ENCODE peak calls at places on chromosome 5, in five cellular contexts. D, I, Z, T and S are unnamed samples.

GRCh38 chr5:39093351-39093749 is 19.2 kb upstream of the RICTOR start:
- DNase-seq in D (no peak), I (no peak), Z (no peak), T (peak; percentile 64), S (no peak)

GRCh38 chr5:172486912-172487311 is 32.6 kb upstream of the SH3PXD2B start:
- DNase-seq in D (no peak), I (no peak), Z (no peak), T (no peak), S (no peak)

GRCh38 chr5:100950975-100951374 is 47.9 kb upstream of the ST8SIA4 start:
- DNase-seq in D (no peak), I (no peak), Z (no peak), T (no peak), S (no peak)

GRCh38 chr5:96984506-96985192 is 48.8 kb downstream of the LNPEP start:
- DNase-seq in D (no peak), I (no peak), Z (no peak), T (peak; percentile 74), S (no peak)

GRCh38 chr5:127026166-127026565 is 4.2 kb downstream of the MARCHF3 start:
- DNase-seq in D (no peak), I (no peak), Z (no peak), T (no peak), S (no peak)

GRCh38 chr5:119417891-119418781 is 34.2 kb upstream of the HSD17B4 start:
- DNase-seq in D (no peak), I (no peak), Z (peak; percentile 59), T (peak; percentile 76), S (peak; percentile 66)

GRCh38 chr5:152171888-152172287 is 233.2 kb downstream of the NMUR2 start:
- DNase-seq in D (no peak), I (no peak), Z (no peak), T (no peak), S (no peak)

GRCh38 chr5:38641003-38641402 is 84.6 kb upstream of the LIFR start:
- DNase-seq in D (no peak), I (no peak), Z (no peak), T (no peak), S (peak; percentile 91)

GRCh38 chr5:75059887-75060286 is 7.5 kb upstream of the GCNT4 start:
- DNase-seq in D (no peak), I (no peak), Z (no peak), T (no peak), S (no peak)

GRCh38 chr5:112434650-112435049 is 15.6 kb upstream of the EPB41L4A start:
- DNase-seq in D (no peak), I (no peak), Z (no peak), T (no peak), S (no peak)

GRCh38 chr5:57243286-57244137 is 69.7 kb downstream of the GPBP1 start:
- DNase-seq in D (no peak), I (no peak), Z (no peak), T (no peak), S (peak; percentile 33)

GRCh38 chr5:63697811-63698210 is 264.4 kb downstream of the HTR1A start:
- DNase-seq in D (no peak), I (no peak), Z (no peak), T (no peak), S (no peak)

GRCh38 chr5:38871211-38871610 is 25.4 kb downstream of the OSMR start:
- DNase-seq in D (no peak), I (no peak), Z (peak; percentile 45), T (peak; percentile 43), S (no peak)

GRCh38 chr5:14720236-14720923 is 55.9 kb downstream of the OTULIN start:
- DNase-seq in D (no peak), I (no peak), Z (peak; percentile 37), T (peak; percentile 76), S (peak; percentile 68)

GRCh38 chr5:29252390-29252789 is 1941.1 kb upstream of the CDH6 start:
- DNase-seq in D (no peak), I (peak; percentile 41), Z (peak; percentile 37), T (no peak), S (no peak)

GRCh38 chr5:107570805-107571531 is 99.8 kb downstream of the EFNA5 start:
- DNase-seq in D (no peak), I (no peak), Z (peak; percentile 75), T (no peak), S (no peak)

GRCh38 chr5:45604092-45604491 is 92.1 kb downstream of the HCN1 start:
- DNase-seq in D (no peak), I (no peak), Z (no peak), T (no peak), S (no peak)

GRCh38 chr5:37495210-37495609 is 116.1 kb downstream of the WDR70 start:
- DNase-seq in D (no peak), I (no peak), Z (peak; percentile 14), T (peak; percentile 39), S (no peak)

GRCh38 chr5:33649801-33650482 is 209.2 kb downstream of the TARS1 start:
- DNase-seq in D (peak; percentile 35), I (no peak), Z (no peak), T (peak; percentile 84), S (no peak)

GRCh38 chr5:1514027-1514818 is 9.5 kb downstream of the LPCAT1 start:
- DNase-seq in D (no peak), I (peak; percentile 40), Z (no peak), T (no peak), S (peak; percentile 87)

GRCh38 chr5:33313150-33313549 is 127.6 kb upstream of the TARS1 start:
- DNase-seq in D (no peak), I (no peak), Z (peak; percentile 12), T (peak; percentile 90), S (no peak)

GRCh38 chr5:40791715-40792139 is 6.4 kb downstream of the PRKAA1 start:
- DNase-seq in D (no peak), I (no peak), Z (no peak), T (peak; percentile 7), S (peak; percentile 11)

GRCh38 chr5:72163349-72163983 is 56.2 kb downstream of the MAP1B start:
- DNase-seq in D (no peak), I (no peak), Z (no peak), T (no peak), S (no peak)

GRCh38 chr5:72170101-72170500 is 62.8 kb downstream of the MAP1B start:
- DNase-seq in D (no peak), I (no peak), Z (no peak), T (no peak), S (no peak)

GRCh38 chr5:72167790-72168189 is 60.5 kb downstream of the MAP1B start:
- DNase-seq in D (no peak), I (no peak), Z (no peak), T (no peak), S (no peak)

GRCh38 chr5:72166070-72166979 is 59.0 kb downstream of the MAP1B start:
- DNase-seq in D (no peak), I (peak; percentile 49), Z (peak; percentile 84), T (peak; percentile 51), S (no peak)

DNA sequence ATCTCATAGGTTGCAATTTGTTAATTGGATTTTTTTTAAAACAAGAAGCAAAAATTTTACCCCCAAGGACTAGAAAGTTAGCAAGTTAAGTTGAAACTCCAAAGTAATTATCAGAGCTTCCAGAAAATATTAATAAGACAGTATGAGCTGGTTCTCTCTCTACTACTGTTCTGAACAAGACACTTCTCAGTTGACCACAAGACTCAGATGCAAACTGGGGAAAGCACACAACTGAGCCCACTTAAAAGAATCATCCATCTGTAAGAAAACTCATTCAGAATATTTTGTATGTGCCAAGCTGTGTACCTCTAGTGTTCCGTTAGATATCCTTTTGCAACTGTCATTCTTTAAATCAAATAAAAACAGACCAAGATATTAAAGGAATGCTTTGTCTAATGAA is 60.0 kb downstream of the MAP1B start:
- DNase-seq in D (no peak), I (no peak), Z (no peak), T (no peak), S (no peak)
- H3K27ac ChIP-seq in D (no peak overlapping the region), I (no peak overlapping the region), Z (no peak overlapping the region), T (no peak overlapping the region), S (no peak overlapping the region)

DNA sequence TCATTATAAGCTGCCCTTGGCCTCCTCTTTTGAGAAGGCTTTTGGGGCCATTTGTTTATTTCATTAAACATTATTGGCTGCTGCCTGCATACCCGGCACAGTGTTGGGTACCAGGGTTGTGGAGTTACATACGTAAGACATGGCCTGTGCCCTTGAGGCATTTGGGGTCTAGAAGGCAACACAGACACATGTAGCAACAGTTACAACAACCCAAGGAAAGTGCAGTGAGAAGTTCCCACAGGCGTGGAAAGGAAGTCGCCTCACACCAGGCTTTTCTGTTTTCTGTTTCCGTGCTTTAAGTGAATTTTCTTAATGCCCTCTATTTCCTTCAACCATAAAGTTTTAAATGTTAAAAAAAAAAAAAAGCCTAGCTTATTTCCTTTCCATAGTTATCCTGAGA is 47.4 kb downstream of the GALNT10 start:
- DNase-seq in D (no peak), I (no peak), Z (no peak), T (no peak), S (no peak)
- H3K79me1 ChIP-seq in D (no peaks in the 10 kb centered on the region), I (no peaks in the 10 kb centered on the region), Z (peaks cover 4% of the 10 kb centered on the region), T (peaks cover 34% of the 10 kb centered on the region), S (peaks cover 14% of the 10 kb centered on the region)

GRCh38 chr5:132176987-132177386 is 50.7 kb downstream of the P4HA2 start:
- DNase-seq in D (no peak), I (no peak), Z (no peak), T (peak; percentile 20), S (no peak)
- H3K27ac ChIP-seq in D (no peak overlapping the region), I (no peak overlapping the region), Z (no peak overlapping the region), T (no peak overlapping the region), S (no peak overlapping the region)

GRCh38 chr5:177524941-177525655 is 8.3 kb upstream of the DDX41 start:
- DNase-seq in D (no peak), I (no peak), Z (peak; percentile 33), T (no peak), S (no peak)
- H3K79me1 ChIP-seq in D (peaks cover 2% of the 10 kb centered on the region), I (no peaks in the 10 kb centered on the region), Z (no peaks in the 10 kb centered on the region), T (peaks cover 33% of the 10 kb centered on the region), S (no peaks in the 10 kb centered on the region)

GRCh38 chr5:73625905-73626811 is at the start of gene ARHGEF28:
- DNase-seq in D (peak; percentile 56), I (peak; percentile 66), Z (peak; percentile 38), T (peak; percentile 28), S (no peak)

GRCh38 chr5:73624888-73625287 is 1.1 kb upstream of the ARHGEF28 start:
- DNase-seq in D (no peak), I (peak; percentile 55), Z (no peak), T (no peak), S (no peak)

GRCh38 chr5:73623929-73624404 is 2.0 kb upstream of the ARHGEF28 start:
- DNase-seq in D (no peak), I (no peak), Z (no peak), T (no peak), S (no peak)

GRCh38 chr5:73626814-73627313 is 868 bp downstream of the ARHGEF28 start:
- DNase-seq in D (no peak), I (no peak), Z (no peak), T (no peak), S (no peak)

DNA sequence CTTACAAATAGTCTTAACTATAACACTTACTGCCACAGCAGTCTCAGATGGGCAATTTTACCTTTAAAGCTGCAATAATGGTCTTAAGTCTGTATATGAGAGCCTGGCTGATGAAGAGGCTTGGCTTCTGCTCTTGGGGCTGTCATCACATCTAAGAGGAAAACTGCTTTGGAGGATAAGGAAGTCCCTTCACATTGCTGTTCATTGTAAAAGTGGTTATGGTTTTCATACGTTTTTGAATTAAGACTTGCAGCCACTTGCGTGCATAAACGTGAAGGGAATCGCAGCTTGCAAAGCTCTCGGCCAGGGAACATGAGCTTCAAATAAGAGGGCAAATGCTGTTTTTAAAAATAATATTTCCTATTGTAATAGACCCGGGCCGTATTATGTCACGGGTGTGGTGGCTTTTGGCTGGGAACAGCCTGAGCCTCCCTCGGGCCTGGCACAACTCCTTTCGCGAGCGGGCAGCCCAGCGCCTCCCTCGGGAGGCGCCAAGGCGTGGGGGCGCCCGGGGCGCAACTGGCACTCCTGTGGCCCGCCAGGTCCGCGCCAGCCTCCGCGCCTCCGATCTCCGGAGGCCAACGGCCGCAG is 587 bp upstream of the ARHGEF28 start:
- DNase-seq in D (no peak), I (no peak), Z (peak; percentile 2), T (peak; percentile 10), S (peak; percentile 8)
- H3K27ac ChIP-seq in D (no peak overlapping the region), I (no peak overlapping the region), Z (no peak overlapping the region), T (peak overlapping the region; percentile 67), S (no peak overlapping the region)